ENCODE peak calls at places on chromosomes 3 and 15, in seven cellular contexts. S, U, F, I, R, T and E are unnamed samples.

GRCh38 chr15:77027697-77028450 is 32.9 kb downstream of the PSTPIP1 start:
- DNase-seq in S (peak), U (no peak), F (no peak), I (no peak), R (no peak), T (no peak), E (peak)

GRCh38 chr15:56817690-56818089 is 84.4 kb upstream of the ZNF280D start:
- DNase-seq in S (no peak), U (no peak), F (no peak), I (no peak), R (no peak), T (no peak), E (no peak)

GRCh38 chr3:167102071-167102470 is 278.0 kb downstream of the ZBBX start:
- DNase-seq in S (no peak), U (no peak), F (no peak), I (no peak), R (no peak), T (peak), E (no peak)

GRCh38 chr3:128236667-128237066 is 83.4 kb downstream of the EEFSEC start:
- DNase-seq in S (no peak), U (no peak), F (no peak), I (no peak), R (no peak), T (no peak), E (no peak)

GRCh38 chr3:186598108-186598784 is 14.6 kb upstream of the AHSG start:
- DNase-seq in S (no peak), U (peak), F (no peak), I (no peak), R (no peak), T (peak), E (no peak)

GRCh38 chr3:57755368-57756021 is 614 bp upstream of the SLMAP start:
- DNase-seq in S (no peak), U (peak), F (no peak), I (peak), R (no peak), T (peak), E (no peak)

GRCh38 chr3:63353383-63353782 is 75.3 kb downstream of the SYNPR start:
- DNase-seq in S (no peak), U (peak), F (no peak), I (no peak), R (no peak), T (no peak), E (no peak)

GRCh38 chr15:56524915-56525314 is 60.0 kb upstream of the MNS1 start:
- DNase-seq in S (no peak), U (peak), F (no peak), I (no peak), R (no peak), T (no peak), E (no peak)

GRCh38 chr3:134333522-134334181 is 40.6 kb downstream of the AMOTL2 start:
- DNase-seq in S (no peak), U (peak), F (no peak), I (no peak), R (no peak), T (no peak), E (peak)

GRCh38 chr3:156171517-156172267 is 51.3 kb downstream of the KCNAB1 start:
- DNase-seq in S (no peak), U (no peak), F (no peak), I (no peak), R (no peak), T (no peak), E (no peak)

GRCh38 chr3:60017631-60018030 is 967.8 kb upstream of the CFAP20DC start:
- DNase-seq in S (no peak), U (peak), F (no peak), I (peak), R (no peak), T (peak), E (no peak)

GRCh38 chr3:145094355-145094941 is 1066.5 kb downstream of the PLOD2 start:
- DNase-seq in S (no peak), U (peak), F (no peak), I (no peak), R (peak), T (peak), E (no peak)

GRCh38 chr15:34716111-34716510 is 38.7 kb downstream of the GJD2 start:
- DNase-seq in S (no peak), U (no peak), F (no peak), I (no peak), R (no peak), T (no peak), E (no peak)

GRCh38 chr3:133649486-133650068 is 12.2 kb downstream of the TOPBP1 start:
- DNase-seq in S (no peak), U (no peak), F (no peak), I (no peak), R (no peak), T (no peak), E (no peak)

GRCh38 chr15:43185161-43186002 is at the start of gene CCNDBP1:
- DNase-seq in S (peak), U (peak), F (peak), I (peak), R (peak), T (peak), E (peak)

GRCh38 chr3:119258915-119259314 is 18.2 kb upstream of the B4GALT4 start:
- DNase-seq in S (no peak), U (no peak), F (no peak), I (no peak), R (no peak), T (no peak), E (no peak)

GRCh38 chr3:49460188-49460885 is 9.7 kb upstream of the DAG1 start:
- DNase-seq in S (no peak), U (no peak), F (no peak), I (no peak), R (no peak), T (no peak), E (no peak)

GRCh38 chr15:36407647-36408046 is 171.8 kb upstream of the CDIN1 start:
- DNase-seq in S (no peak), U (peak), F (no peak), I (no peak), R (no peak), T (no peak), E (no peak)

GRCh38 chr3:72176537-72177041 is 391.6 kb upstream of the PROK2 start:
- DNase-seq in S (no peak), U (no peak), F (no peak), I (no peak), R (no peak), T (no peak), E (no peak)

GRCh38 chr15:48834756-48835155 is 23.9 kb upstream of the CEP152 start:
- DNase-seq in S (no peak), U (no peak), F (no peak), I (no peak), R (no peak), T (no peak), E (no peak)

GRCh38 chr3:128051459-128051836 is 789 bp upstream of the SEC61A1 start:
- DNase-seq in S (no peak), U (no peak), F (no peak), I (no peak), R (no peak), T (no peak), E (no peak)

GRCh38 chr3:17195856-17196604 is 311.3 kb downstream of the PLCL2 start:
- DNase-seq in S (no peak), U (no peak), F (no peak), I (no peak), R (no peak), T (no peak), E (no peak)

GRCh38 chr15:36591534-36592411 is 12.3 kb downstream of the CDIN1 start:
- DNase-seq in S (no peak), U (peak), F (no peak), I (no peak), R (no peak), T (no peak), E (no peak)

GRCh38 chr3:64666171-64666581 is 21.6 kb downstream of the ADAMTS9 start:
- DNase-seq in S (no peak), U (no peak), F (no peak), I (no peak), R (no peak), T (peak), E (no peak)

GRCh38 chr15:62020576-62021160 is 39.6 kb downstream of the VPS13C start:
- DNase-seq in S (no peak), U (peak), F (no peak), I (no peak), R (no peak), T (no peak), E (no peak)

GRCh38 chr3:148727242-148727641 is 29.5 kb downstream of the AGTR1 start:
- DNase-seq in S (no peak), U (peak), F (peak), I (peak), R (peak), T (peak), E (no peak)

GRCh38 chr3:143697975-143698374 is 150.3 kb downstream of the SLC9A9 start:
- DNase-seq in S (no peak), U (peak), F (no peak), I (no peak), R (no peak), T (no peak), E (no peak)

GRCh38 chr15:79970921-79971434 is at the start of gene BCL2A1:
- DNase-seq in S (no peak), U (peak), F (no peak), I (peak), R (no peak), T (no peak), E (no peak)

GRCh38 chr3:42035007-42035406 is 56.1 kb upstream of the TRAK1 start:
- DNase-seq in S (no peak), U (no peak), F (no peak), I (no peak), R (no peak), T (no peak), E (no peak)

GRCh38 chr3:183038221-183038620 is 57.9 kb upstream of the DCUN1D1 start:
- DNase-seq in S (no peak), U (no peak), F (no peak), I (no peak), R (no peak), T (peak), E (no peak)

GRCh38 chr15:78055923-78056713 is 21.4 kb downstream of the TBC1D2B start:
- DNase-seq in S (no peak), U (peak), F (no peak), I (no peak), R (no peak), T (peak), E (no peak)

GRCh38 chr3:149340310-149340933 is 7.0 kb upstream of the TM4SF18 start:
- DNase-seq in S (no peak), U (peak), F (no peak), I (no peak), R (no peak), T (peak), E (no peak)

GRCh38 chr3:50658416-50658815 is 16.3 kb upstream of the DOCK3 start:
- DNase-seq in S (peak), U (peak), F (no peak), I (no peak), R (no peak), T (no peak), E (peak)